ENCODE peak calls at places on chromosomes 4 and X, in four cellular contexts. L is K562, S is H1, X is HepG2. I is an unnamed sample.

GRCh38 chrX:49884290-49884862 is 5.1 kb downstream of the USP27X start:
- DNase-seq in L (peak), S (peak), X (peak), I (peak)

GRCh38 chr4:27429260-27429970 is 568.8 kb downstream of the STIM2 start:
- DNase-seq in L (no peak), S (no peak), X (no peak), I (no peak)

GRCh38 chrX:129980540-129981206 is 1.8 kb upstream of the BCORL1 start:
- DNase-seq in L (no peak), S (peak), X (peak), I (no peak)

GRCh38 chr4:7280906-7281305 is 88.6 kb downstream of the SORCS2 start:
- DNase-seq in L (no peak), S (no peak), X (no peak), I (no peak)

GRCh38 chr4:78622253-78622979 is 70.8 kb downstream of the ANXA3 start:
- DNase-seq in L (peak), S (no peak), X (peak), I (no peak)

GRCh38 chr4:154313004-154313587 is 178.5 kb downstream of the DCHS2 start:
- DNase-seq in L (no peak), S (no peak), X (no peak), I (no peak)

GRCh38 chr4:144461906-144462305 is 184.1 kb upstream of the HHIP start:
- DNase-seq in L (no peak), S (no peak), X (no peak), I (no peak)

GRCh38 chrX:72536542-72536941 is 36.1 kb downstream of the HDAC8 start:
- DNase-seq in L (no peak), S (no peak), X (no peak), I (no peak)

GRCh38 chr4:53507671-53508286 is 83.5 kb downstream of the LNX1 start:
- DNase-seq in L (no peak), S (no peak), X (peak), I (no peak)

GRCh38 chr4:123821861-123822260 is 425.3 kb downstream of the SPRY1 start:
- DNase-seq in L (no peak), S (no peak), X (peak), I (no peak)

GRCh38 chrX:51641421-51642021 is 22.8 kb upstream of the CENPVL3 start:
- DNase-seq in L (peak), S (no peak), X (peak), I (no peak)

GRCh38 chrX:12583543-12583942 is 207.7 kb upstream of the PRPS2 start:
- DNase-seq in L (no peak), S (no peak), X (no peak), I (no peak)

GRCh38 chr4:6200922-6201362 is 593 bp upstream of the JAKMIP1 start:
- DNase-seq in L (no peak), S (no peak), X (peak), I (no peak)

GRCh38 chr4:123750044-123750443 is 353.4 kb downstream of the SPRY1 start:
- DNase-seq in L (no peak), S (no peak), X (peak), I (no peak)

GRCh38 chr4:68962868-68963267 is 11.3 kb upstream of the UGT2A3 start:
- DNase-seq in L (no peak), S (no peak), X (no peak), I (no peak)

GRCh38 chrX:71111141-71111843 is at the start of gene IL2RG:
- DNase-seq in L (peak), S (no peak), X (no peak), I (peak)

GRCh38 chr4:151356510-151356909 is 31.1 kb upstream of the SH3D19 start:
- DNase-seq in L (no peak), S (no peak), X (no peak), I (no peak)

GRCh38 chr4:188992706-188993105 is 853.5 kb downstream of the TRIML1 start:
- DNase-seq in L (no peak), S (no peak), X (no peak), I (no peak)

GRCh38 chr4:104486702-104487101 is 8.0 kb downstream of the CXXC4 start:
- DNase-seq in L (no peak), S (no peak), X (no peak), I (no peak)

GRCh38 chr4:78720151-78720726 is 55.9 kb upstream of the BMP2K start:
- DNase-seq in L (peak), S (no peak), X (no peak), I (no peak)

GRCh38 chr4:48791313-48791712 is 11.2 kb upstream of the FRYL start:
- DNase-seq in L (no peak), S (no peak), X (no peak), I (no peak)

GRCh38 chr4:102598102-102598758 is 97.1 kb downstream of the NFKB1 start:
- DNase-seq in L (no peak), S (no peak), X (no peak), I (no peak)

GRCh38 chrX:11641368-11641767 is 24.4 kb downstream of the ARHGAP6 start:
- DNase-seq in L (no peak), S (no peak), X (no peak), I (no peak)

GRCh38 chrX:97474933-97475332 is 591.2 kb downstream of the RPA4 start:
- DNase-seq in L (no peak), S (no peak), X (no peak), I (no peak)

GRCh38 chrX:13940646-13941045 is 89.0 kb downstream of the GEMIN8 start:
- DNase-seq in L (no peak), S (no peak), X (no peak), I (no peak)

GRCh38 chr4:109648266-109648996 is 54.8 kb downstream of the CASP6 start:
- DNase-seq in L (no peak), S (no peak), X (no peak), I (peak)

GRCh38 chrX:77450415-77450814 is 3.2 kb downstream of the FGF16 start:
- DNase-seq in L (no peak), S (no peak), X (no peak), I (no peak)

DNA sequence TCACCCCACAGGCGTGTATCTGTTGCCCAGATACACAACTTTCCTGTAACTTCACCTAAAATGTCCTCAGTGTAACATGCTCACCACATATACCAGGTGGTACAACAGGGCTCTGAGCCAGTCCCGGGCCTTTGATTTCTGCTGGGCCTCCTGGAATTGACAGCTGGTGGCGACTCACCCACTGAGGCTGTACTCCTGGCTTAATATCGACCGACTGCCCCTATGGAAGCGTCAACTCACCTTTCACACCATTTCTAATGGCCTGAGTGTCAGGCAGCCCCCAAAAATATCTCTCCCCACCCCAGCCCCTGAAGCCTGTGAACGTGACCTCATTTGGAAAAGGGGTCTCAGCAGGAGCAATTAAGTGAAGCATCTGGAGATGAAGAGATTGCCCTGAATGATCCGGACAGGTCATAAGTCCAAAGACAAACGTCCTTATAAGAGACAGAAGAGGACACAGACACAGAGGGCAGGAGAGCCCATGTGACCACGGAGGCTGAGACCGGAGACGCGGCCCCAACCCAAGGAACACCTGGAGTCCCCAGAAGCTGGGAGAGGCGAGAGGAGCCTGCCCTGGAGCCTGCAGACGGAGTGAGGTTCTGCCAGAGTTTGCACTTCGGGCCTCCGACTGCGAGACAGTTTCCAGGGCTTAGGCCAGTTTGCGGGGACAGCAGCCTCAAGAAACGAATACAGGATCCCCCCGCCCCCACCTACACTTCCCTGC is 12.6 kb upstream of the MXD4 start:
- DNase-seq in L (no peak), S (no peak), X (no peak), I (no peak)
- TF ChIP-seq SIN3A in L (no peak), S (no peak), X (no peak), I (no peak)

DNA sequence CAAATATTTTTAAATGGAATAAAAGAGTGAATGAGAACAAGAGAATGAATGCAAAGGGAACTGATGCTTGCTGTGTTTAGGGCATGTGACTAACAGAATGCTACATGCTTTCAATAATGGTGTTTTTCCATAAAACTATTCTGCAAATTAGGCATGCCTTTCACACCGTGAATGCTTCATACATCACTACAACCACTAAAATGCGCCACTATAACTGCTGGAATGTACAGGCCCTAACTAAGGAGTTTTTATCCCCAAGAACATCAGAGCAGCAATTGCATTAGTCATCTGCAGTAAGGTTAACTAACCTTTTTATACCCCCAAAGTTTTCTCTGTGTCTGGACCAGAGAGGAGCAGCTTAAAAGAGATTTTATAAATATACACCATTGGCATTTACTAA is 190.4 kb downstream of the ARAP2 start:
- DNase-seq in L (no peak), S (no peak), X (no peak), I (no peak)
- TF ChIP-seq BRCA1 in L (no peak), S (no peak), X (no peak), I (no peak)

GRCh38 chr4:108192056-108192455 is 23.3 kb upstream of the LEF1 start:
- DNase-seq in L (no peak), S (no peak), X (no peak), I (no peak)
- TF ChIP-seq SIN3A in L (no peak), S (no peak), X (no peak), I (no peak)

GRCh38 chr4:11954093-11954492 is 525.4 kb upstream of the HS3ST1 start:
- DNase-seq in L (peak), S (no peak), X (no peak), I (no peak)
- TF ChIP-seq BRCA1 in L (no peak), S (no peak), X (no peak), I (no peak)

DNA sequence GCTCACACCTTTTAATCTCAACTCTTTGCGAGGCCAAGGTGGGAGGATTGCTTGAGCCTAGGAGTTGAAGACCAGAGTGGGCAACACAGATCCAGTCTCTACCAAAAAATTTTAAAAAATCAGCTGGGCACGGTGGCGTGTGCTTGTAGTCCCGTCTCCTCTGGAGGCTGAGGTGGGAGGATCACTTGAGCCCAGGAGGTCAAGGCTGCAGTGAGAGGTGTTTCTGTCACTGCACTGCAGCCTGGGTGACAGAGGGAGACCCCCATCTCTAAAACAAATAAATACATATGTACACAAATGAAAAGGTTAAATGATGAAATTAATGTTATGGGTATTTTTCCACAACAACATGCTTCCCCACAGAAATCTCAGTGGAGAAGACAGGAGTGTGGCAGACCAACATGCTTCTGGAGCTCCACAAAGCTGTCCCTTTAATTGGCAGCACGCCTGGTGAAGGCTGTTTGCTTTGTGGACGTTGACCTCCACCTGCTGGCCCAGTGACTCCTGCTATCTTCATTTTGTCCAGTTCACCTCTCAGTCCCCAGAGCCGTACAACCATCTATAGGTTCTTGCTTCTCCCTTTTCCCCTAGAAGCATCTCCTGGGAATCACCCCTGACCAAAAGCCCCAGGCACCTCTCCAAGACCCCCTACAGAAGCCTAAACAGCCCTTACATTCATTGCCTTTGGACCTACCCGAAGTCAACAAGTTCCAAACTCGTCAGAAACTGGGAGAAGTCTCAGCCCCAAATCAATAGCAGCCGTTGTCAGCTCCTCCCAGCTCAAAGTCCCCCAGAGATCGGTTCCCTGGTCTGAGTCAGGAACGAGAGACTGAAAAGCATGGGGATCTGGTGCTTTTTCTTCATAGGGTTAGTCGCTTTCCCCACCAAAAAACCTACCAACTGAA is 36.4 kb upstream of the CD99 start:
- DNase-seq in L (no peak), S (no peak), X (peak), I (no peak)
- TF ChIP-seq SIN3A in L (no peak), S (no peak), X (peak), I (no peak)

DNA sequence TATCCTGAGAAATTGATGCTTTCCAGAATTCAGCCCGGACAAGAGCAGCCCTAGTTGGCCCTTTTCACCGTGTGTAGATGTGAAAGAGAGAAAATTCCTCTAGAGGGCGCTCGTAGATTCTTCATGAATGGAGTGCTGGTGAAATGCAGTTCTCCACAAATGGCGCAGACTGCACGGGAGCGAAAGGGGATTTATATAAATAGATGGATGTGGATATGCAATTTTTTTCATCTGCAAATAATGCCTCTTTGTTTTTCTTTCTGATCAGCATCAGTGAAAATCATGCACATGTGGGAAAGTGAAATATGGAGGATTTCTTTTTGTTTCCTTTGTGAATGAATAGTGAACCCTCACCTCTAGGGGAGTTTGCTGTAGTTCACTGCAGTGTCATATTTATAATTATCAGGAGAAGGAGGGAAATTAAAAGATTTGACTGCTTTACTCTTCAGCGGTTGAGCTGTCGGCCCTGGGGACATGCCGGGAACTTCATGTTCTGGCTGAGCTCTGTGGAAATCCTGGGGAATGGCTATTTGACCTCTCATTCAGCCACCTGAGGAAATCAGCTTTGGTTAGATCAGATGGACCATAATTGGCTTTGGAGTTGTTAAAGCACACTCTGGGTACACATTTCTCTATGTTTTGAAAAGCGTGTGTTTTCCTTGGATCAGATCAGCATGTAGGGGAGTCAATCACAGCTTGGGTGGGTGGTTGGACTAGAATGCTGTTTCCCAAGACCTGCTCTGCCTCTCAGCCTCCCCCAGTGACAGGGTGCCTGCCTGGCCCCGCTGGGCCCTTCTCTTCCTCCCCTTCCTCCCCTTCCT is 115.0 kb upstream of the SHISA3 start:
- DNase-seq in L (peak), S (peak), X (peak), I (peak)
- TF ChIP-seq BRCA1 in L (no peak), S (no peak), X (no peak), I (no peak)

DNA sequence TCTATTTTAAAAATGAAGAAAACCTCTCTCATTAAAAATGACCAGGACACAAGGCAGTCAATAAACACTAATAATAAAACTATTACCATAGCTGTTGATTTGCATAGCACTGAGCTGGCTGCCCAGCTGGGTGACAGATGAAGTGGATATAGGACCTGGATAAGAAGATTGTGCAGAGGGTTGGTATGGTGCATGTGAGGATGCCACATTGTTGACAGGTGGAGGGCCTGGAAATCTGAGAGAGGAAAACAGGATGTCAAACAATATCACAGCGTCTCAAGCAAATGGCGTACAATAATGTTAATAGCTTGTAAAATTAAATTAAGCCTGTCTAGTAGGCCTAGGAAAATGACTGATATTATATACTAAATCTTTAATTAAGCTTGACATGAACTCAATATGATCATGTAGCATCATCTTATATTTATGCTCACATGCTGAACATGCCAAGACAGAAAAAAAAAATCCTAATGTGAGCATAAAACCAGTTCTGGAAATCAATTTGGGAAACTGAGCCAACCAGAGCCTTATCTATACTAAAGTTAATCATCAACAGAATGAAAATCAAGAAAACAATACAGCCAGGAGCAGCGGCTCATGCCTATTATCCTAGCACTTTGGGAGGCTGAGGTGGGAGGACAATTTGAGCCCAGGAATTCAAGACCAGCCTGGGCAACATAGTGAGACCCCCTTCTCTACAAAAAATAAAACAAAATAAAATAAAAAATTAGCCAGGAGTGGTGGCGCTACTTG is 18.6 kb downstream of the SEC24D start:
- DNase-seq in L (no peak), S (no peak), X (no peak), I (no peak)
- TF ChIP-seq SIN3A in L (no peak), S (no peak), X (no peak), I (no peak)

I was measured in GM12878.